ENCODE peak calls at places on chromosomes 7 and 10, in nine cellular contexts. B, X, M, O, T, H, G, N and A are unnamed samples.

GRCh38 chr10:121324678-121325213 is 273.5 kb downstream of the FGFR2 start:
- DNase-seq in B (no peak), X (no peak), H (peak), M (no peak), G (peak), O (no peak), T (peak), N (no peak), A (no peak)

GRCh38 chr10:44864042-44864436 is 47.1 kb upstream of the TMEM72 start:
- DNase-seq in X (peak), G (peak), N (no peak), M (no peak), O (no peak), B (no peak), H (peak), T (no peak), A (peak)

GRCh38 chr10:7788640-7789335 is 811 bp downstream of the ATP5F1C start:
- DNase-seq in T (no peak), H (no peak), M (no peak), O (no peak), X (peak), B (peak), N (no peak), G (peak), A (no peak)

GRCh38 chr7:134899729-134900128 is 86.6 kb upstream of the AGBL3 start:
- DNase-seq in B (peak), M (peak), G (no peak), H (no peak), X (no peak), N (no peak), T (peak), O (no peak), A (no peak)

GRCh38 chr10:43077421-43078171 is 727 bp downstream of the RET start:
- DNase-seq in N (no peak), T (peak), O (no peak), X (peak), M (no peak), B (no peak), G (peak), H (no peak), A (no peak)

GRCh38 chr10:27981744-27982143 is 17.1 kb downstream of the ODAD2 start:
- DNase-seq in X (no peak), N (no peak), O (no peak), H (no peak), G (no peak), M (no peak), B (no peak), T (no peak), A (no peak)

GRCh38 chr10:132410056-132410778 is 13.2 kb downstream of the PWWP2B start:
- DNase-seq in O (no peak), M (no peak), T (no peak), G (no peak), N (no peak), X (no peak), B (no peak), H (no peak), A (no peak)

GRCh38 chr7:117085275-117085674 is 132.0 kb downstream of the ST7 start:
- DNase-seq in H (no peak), M (no peak), T (no peak), G (no peak), X (no peak), B (no peak), O (no peak), N (no peak), A (no peak)

GRCh38 chr10:87786421-87786820 is 31.6 kb downstream of the ATAD1 start:
- DNase-seq in X (no peak), T (no peak), M (no peak), H (no peak), G (no peak), N (no peak), B (no peak), O (no peak), A (no peak)

GRCh38 chr7:143384741-143385631 is 3.8 kb downstream of the ZYX start:
- DNase-seq in G (peak), B (no peak), X (no peak), O (no peak), N (no peak), T (no peak), M (no peak), H (peak), A (no peak)

GRCh38 chr10:30170814-30171213 is 111.4 kb upstream of the JCAD start:
- DNase-seq in B (peak), X (no peak), G (no peak), N (no peak), H (no peak), T (no peak), O (no peak), M (no peak), A (no peak)

GRCh38 chr10:45463244-45464116 is 89.5 kb downstream of the ALOX5 start:
- DNase-seq in G (no peak), B (peak), O (no peak), N (no peak), H (no peak), X (no peak), T (no peak), M (no peak), A (no peak)

GRCh38 chr7:4742051-4742573 is 33.3 kb upstream of the AP5Z1 start:
- DNase-seq in T (peak), N (no peak), M (no peak), O (no peak), G (no peak), H (no peak), X (no peak), B (no peak), A (no peak)

GRCh38 chr7:84817016-84817415 is 369.8 kb downstream of the SEMA3D start:
- DNase-seq in N (no peak), M (no peak), G (no peak), B (no peak), T (no peak), H (no peak), X (no peak), O (no peak), A (no peak)

GRCh38 chr10:108783897-108784296 is 1139.4 kb downstream of the XPNPEP1 start:
- DNase-seq in O (no peak), T (peak), N (no peak), X (no peak), H (no peak), M (peak), B (peak), G (peak), A (no peak)

GRCh38 chr7:114916261-114916892 is 5.5 kb upstream of the MDFIC start:
- DNase-seq in M (no peak), O (no peak), G (no peak), X (no peak), B (no peak), N (no peak), T (no peak), H (no peak), A (no peak)

GRCh38 chr7:94698275-94698674 is 42.3 kb upstream of the SGCE start:
- DNase-seq in G (no peak), O (no peak), H (no peak), X (no peak), M (peak), T (peak), N (peak), B (peak), A (no peak)

GRCh38 chr7:54343511-54343910 is 198.7 kb upstream of the VSTM2A start:
- DNase-seq in M (no peak), G (no peak), X (no peak), H (no peak), B (no peak), T (no peak), N (no peak), O (no peak), A (no peak)

GRCh38 chr10:69844698-69845097 is 43.0 kb downstream of the COL13A1 start:
- DNase-seq in B (no peak), H (no peak), M (no peak), X (no peak), O (no peak), T (no peak), N (no peak), G (no peak), A (no peak)

GRCh38 chr7:37643876-37644275 is 39.7 kb upstream of the GPR141 start:
- DNase-seq in O (no peak), B (no peak), T (peak), G (peak), H (no peak), X (peak), M (no peak), N (no peak), A (no peak)

GRCh38 chr10:51162002-51162401 is 87.7 kb downstream of the PRKG1 start:
- DNase-seq in T (no peak), X (no peak), B (no peak), G (peak), M (no peak), O (no peak), H (no peak), N (no peak), A (no peak)

GRCh38 chr7:78301361-78301760 is 502.8 kb downstream of the PHTF2 start:
- DNase-seq in N (peak), G (no peak), H (no peak), O (no peak), M (no peak), X (peak), T (no peak), B (peak), A (no peak)

GRCh38 chr10:75137533-75138438 is 26.3 kb downstream of the SAMD8 start:
- DNase-seq in N (peak), X (peak), T (peak), G (no peak), O (no peak), B (peak), H (no peak), M (peak), A (no peak)

GRCh38 chr7:74217455-74218342 is 7.9 kb downstream of the LAT2 start:
- DNase-seq in T (no peak), O (no peak), H (no peak), X (no peak), N (no peak), M (no peak), B (peak), G (no peak), A (no peak)

GRCh38 chr7:110841840-110842579 is 248.9 kb upstream of the LRRN3 start:
- DNase-seq in N (peak), B (no peak), G (no peak), T (no peak), M (no peak), O (no peak), X (no peak), H (no peak), A (no peak)

GRCh38 chr7:107816053-107816566 is 13.1 kb upstream of the SLC26A3 start:
- DNase-seq in N (no peak), T (no peak), O (no peak), X (no peak), B (no peak), H (no peak), G (no peak), M (no peak), A (no peak)

GRCh38 chr7:132709971-132710567 is 133.8 kb upstream of the PLXNA4 start:
- DNase-seq in B (peak), M (no peak), G (peak), T (peak), O (no peak), X (peak), H (no peak), N (no peak), A (no peak)

GRCh38 chr7:37604078-37604477 is 79.5 kb upstream of the GPR141 start:
- DNase-seq in H (no peak), M (no peak), O (no peak), N (no peak), T (no peak), X (no peak), G (no peak), B (no peak), A (no peak)

GRCh38 chr7:101678713-101679112 is 49.6 kb upstream of the MYL10 start:
- DNase-seq in T (no peak), B (peak), O (no peak), N (no peak), M (no peak), X (no peak), G (no peak), H (no peak), A (no peak)

GRCh38 chr7:159119026-159119741 is 25.5 kb downstream of the VIPR2 start:
- DNase-seq in T (no peak), H (no peak), G (peak), M (no peak), N (no peak), O (no peak), B (no peak), X (no peak), A (no peak)

GRCh38 chr7:69516208-69516820 is 82.0 kb upstream of the AUTS2 start:
- DNase-seq in X (no peak), O (no peak), T (no peak), H (no peak), G (no peak), B (no peak), M (no peak), N (no peak), A (no peak)

GRCh38 chr10:96352027-96352426 is 6.8 kb downstream of the OPALIN start:
- DNase-seq in H (no peak), X (no peak), N (no peak), O (no peak), G (no peak), M (no peak), T (no peak), B (no peak), A (no peak)

GRCh38 chr7:69723663-69724062 is 125.4 kb downstream of the AUTS2 start:
- DNase-seq in O (no peak), N (no peak), B (no peak), X (no peak), H (no peak), M (no peak), T (no peak), G (peak), A (no peak)

GRCh38 chr7:16644987-16645592 is 464 bp downstream of the ANKMY2 start:
- DNase-seq in G (no peak), O (peak), X (no peak), M (no peak), B (no peak), H (peak), N (no peak), T (no peak), A (peak)

GRCh38 chr7:130721486-130722277 is 12.3 kb downstream of the KLF14 start:
- DNase-seq in T (peak), X (peak), N (no peak), O (no peak), B (peak), G (peak), H (peak), M (peak), A (peak)

GRCh38 chr10:73054286-73054685 is 42.4 kb downstream of the P4HA1 start:
- DNase-seq in N (no peak), G (no peak), H (no peak), O (no peak), B (no peak), X (no peak), M (no peak), T (no peak), A (no peak)

GRCh38 chr7:289756-290553 is at the start of gene FOXL3:
- DNase-seq in X (no peak), M (no peak), N (no peak), T (no peak), B (no peak), H (no peak), O (no peak), G (peak), A (no peak)

GRCh38 chr10:22607261-22607660 is 107.1 kb downstream of the PIP4K2A start:
- DNase-seq in T (no peak), G (no peak), N (no peak), O (no peak), M (no peak), H (no peak), X (peak), B (no peak), A (no peak)

GRCh38 chr10:22612316-22612715 is 102.1 kb downstream of the PIP4K2A start:
- DNase-seq in G (no peak), N (no peak), M (no peak), B (no peak), H (no peak), X (no peak), O (no peak), T (no peak), A (no peak)

GRCh38 chr10:22611425-22612111 is 102.8 kb downstream of the PIP4K2A start:
- DNase-seq in O (peak), T (no peak), B (no peak), H (no peak), N (no peak), M (no peak), G (no peak), X (no peak), A (no peak)

GRCh38 chr10:22610595-22610994 is 103.8 kb downstream of the PIP4K2A start:
- DNase-seq in O (no peak), N (no peak), H (no peak), M (no peak), G (no peak), T (no peak), B (no peak), X (no peak), A (no peak)

DNA sequence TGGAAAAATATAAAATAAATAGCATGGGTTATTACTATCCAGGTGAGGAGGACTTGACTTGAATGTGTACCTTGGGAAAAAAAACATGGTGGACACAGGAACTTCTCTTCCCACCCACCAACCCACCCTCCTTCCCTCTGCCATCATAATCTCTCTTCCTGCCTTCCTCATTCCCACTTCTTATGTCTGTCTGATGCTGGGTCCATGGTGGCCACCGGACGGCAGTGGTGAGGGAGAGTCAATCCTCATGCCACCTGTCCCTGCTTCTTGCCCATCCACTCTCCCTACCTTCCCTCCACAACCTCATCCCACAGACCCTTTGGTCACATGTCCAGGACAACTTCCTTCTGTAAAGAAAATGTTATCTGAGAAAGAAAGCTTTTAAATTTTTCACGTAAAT is 104.7 kb downstream of the PIP4K2A start:
- DNase-seq in H (no peak), N (no peak), X (no peak), T (no peak), B (no peak), G (no peak), M (no peak), O (no peak), A (no peak)
- TF ChIP-seq CTCF in H (no peak), N (no peak), X (no peak), T (no peak), B (no peak), G (no peak), M (no peak), O (no peak), A (no peak)

GRCh38 chr7:100600222-100601038 is 1.7 kb upstream of the PCOLCE start:
- DNase-seq in H (no peak), G (no peak), B (no peak), N (no peak), M (no peak), X (no peak), O (no peak), T (no peak), A (no peak)
- TF ChIP-seq CTCF in H (no peak), G (peak), B (no peak), N (no peak), M (no peak), X (no peak), O (no peak), T (peak), A (no peak)

GRCh38 chr10:118952493-118953295 is 76.8 kb upstream of the NANOS1 start:
- DNase-seq in T (no peak), B (no peak), N (no peak), G (no peak), O (no peak), X (no peak), M (no peak), H (no peak), A (no peak)
- TF ChIP-seq CTCF in T (no peak), B (no peak), N (no peak), G (no peak), O (no peak), X (no peak), M (no peak), H (no peak), A (no peak)

GRCh38 chr10:91708174-91708861 is 75.4 kb upstream of the PPP1R3C start:
- DNase-seq in O (no peak), T (no peak), G (no peak), H (no peak), B (no peak), X (no peak), N (no peak), M (no peak), A (no peak)

GRCh38 chr10:91707236-91707635 is 74.4 kb upstream of the PPP1R3C start:
- DNase-seq in X (no peak), H (no peak), O (no peak), G (no peak), M (no peak), T (no peak), N (no peak), B (no peak), A (no peak)

GRCh38 chr10:91712315-91712714 is 79.4 kb upstream of the PPP1R3C start:
- DNase-seq in B (no peak), H (no peak), M (no peak), X (no peak), T (no peak), O (no peak), G (peak), N (no peak), A (no peak)

GRCh38 chr10:91711885-91712284 is 79.0 kb upstream of the PPP1R3C start:
- DNase-seq in G (no peak), B (no peak), T (no peak), N (no peak), X (no peak), H (no peak), M (no peak), O (no peak), A (no peak)

DNA sequence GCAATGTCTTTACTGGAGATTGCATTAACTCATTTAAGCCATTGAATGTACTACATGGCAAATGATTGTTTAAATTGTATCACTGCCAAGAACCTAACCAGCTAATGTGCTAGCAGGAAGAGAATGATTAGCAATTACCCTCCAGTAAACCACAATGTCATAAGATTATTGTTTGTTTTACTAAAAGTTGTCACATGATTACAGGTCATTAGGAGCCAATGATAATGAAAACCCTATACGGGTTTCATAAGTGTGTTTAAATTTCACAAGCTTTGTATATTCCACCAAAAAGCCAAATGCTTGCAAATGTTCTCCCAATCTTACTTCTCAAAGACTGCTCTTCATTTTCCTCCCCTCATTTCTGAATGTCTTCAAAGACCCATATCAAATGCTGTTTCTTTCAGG is 76.5 kb upstream of the PPP1R3C start:
- DNase-seq in X (no peak), G (no peak), B (peak), H (no peak), M (no peak), O (no peak), T (no peak), N (no peak), A (no peak)
- TF ChIP-seq CTCF in X (no peak), G (no peak), B (no peak), H (no peak), M (no peak), O (no peak), T (no peak), N (no peak), A (no peak)

DNA sequence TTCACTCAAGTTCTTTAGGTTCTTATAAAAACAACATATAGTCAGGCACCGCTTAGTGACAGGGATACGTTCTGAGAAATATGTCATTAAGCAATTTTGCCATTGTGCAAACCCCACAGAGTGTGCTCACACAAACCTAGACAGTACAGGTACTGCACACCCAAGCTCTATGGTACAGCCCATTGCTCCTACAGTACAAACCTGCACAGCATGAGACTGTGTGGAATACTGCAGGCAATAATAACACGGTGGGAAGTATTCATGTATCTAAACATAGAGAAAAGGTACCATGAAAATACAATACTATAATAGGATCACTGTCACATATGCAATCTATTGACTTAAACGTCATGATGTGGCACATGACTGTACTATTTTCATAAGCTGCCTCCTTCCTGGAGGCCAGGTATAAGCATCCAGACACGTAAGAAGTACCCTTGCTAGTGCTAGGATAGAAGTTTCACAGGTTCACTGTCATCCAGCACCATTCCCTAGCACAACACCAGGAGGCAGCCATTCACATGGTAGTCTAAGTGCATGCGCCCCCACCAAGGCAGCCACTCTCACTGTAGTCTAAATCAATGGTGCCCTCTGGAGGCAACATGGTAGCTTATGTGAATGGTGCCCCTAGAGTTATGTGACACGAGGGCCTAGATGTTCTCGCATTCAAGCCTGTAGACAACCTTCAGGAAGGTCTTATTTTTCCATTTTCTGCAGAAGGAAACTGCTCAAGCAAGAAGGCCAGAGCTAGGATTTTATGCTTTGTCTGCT is 98.5 kb downstream of the ARHGAP22 start:
- DNase-seq in T (peak), X (no peak), H (no peak), M (no peak), B (peak), G (peak), N (no peak), O (no peak), A (no peak)
- TF ChIP-seq CTCF in T (peak), X (peak), H (no peak), M (peak), B (peak), G (peak), N (peak), O (no peak), A (peak)